ENCODE peak calls at places on chromosomes 16 and 17, in four cellular contexts. D is tibial artery, L is colonic mucosa, N is GM12878. K is an unnamed sample.

GRCh38 chr16:48881272-48881671 is 271.3 kb upstream of the N4BP1 start:
- DNase-seq in D (no peak), L (no peak), N (no peak), K (no peak)

GRCh38 chr16:81696959-81697293 is 82.2 kb upstream of the PLCG2 start:
- DNase-seq in L (no peak), D (no peak), N (no peak), K (no peak)

GRCh38 chr17:66331038-66331816 is 28.8 kb downstream of the PRKCA start:
- DNase-seq in L (no peak), D (no peak), N (no peak), K (no peak)

GRCh38 chr16:73231969-73232554 is 184.1 kb upstream of the ZFHX3 start:
- DNase-seq in D (no peak), L (no peak), N (no peak), K (no peak)

GRCh38 chr17:2634361-2634960 is 41.0 kb downstream of the PAFAH1B1 start:
- DNase-seq in L (peak), N (no peak), D (no peak), K (peak)

GRCh38 chr16:28182183-28182582 is 29.6 kb downstream of the XPO6 start:
- DNase-seq in L (no peak), N (no peak), D (no peak), K (no peak)

GRCh38 chr17:6509295-6509771 is 47.0 kb downstream of the PITPNM3 start:
- DNase-seq in L (peak), D (peak), N (no peak), K (no peak)

GRCh38 chr16:49834496-49835009 is 21.4 kb downstream of the ZNF423 start:
- DNase-seq in D (peak), L (peak), N (no peak), K (peak)

GRCh38 chr17:17766351-17767095 is 70.3 kb downstream of the SREBF1 start:
- DNase-seq in D (no peak), N (no peak), L (no peak), K (no peak)

GRCh38 chr17:44915321-44915726 is at the start of gene GFAP:
- DNase-seq in D (peak), L (no peak), N (no peak), K (no peak)

GRCh38 chr17:38673714-38674012 is 1.1 kb downstream of the EPOP start:
- DNase-seq in L (peak), N (no peak), D (no peak), K (no peak)

GRCh38 chr16:88803264-88803987 is at the start of gene CDT1:
- DNase-seq in L (peak), N (no peak), D (peak), K (peak)

DNA sequence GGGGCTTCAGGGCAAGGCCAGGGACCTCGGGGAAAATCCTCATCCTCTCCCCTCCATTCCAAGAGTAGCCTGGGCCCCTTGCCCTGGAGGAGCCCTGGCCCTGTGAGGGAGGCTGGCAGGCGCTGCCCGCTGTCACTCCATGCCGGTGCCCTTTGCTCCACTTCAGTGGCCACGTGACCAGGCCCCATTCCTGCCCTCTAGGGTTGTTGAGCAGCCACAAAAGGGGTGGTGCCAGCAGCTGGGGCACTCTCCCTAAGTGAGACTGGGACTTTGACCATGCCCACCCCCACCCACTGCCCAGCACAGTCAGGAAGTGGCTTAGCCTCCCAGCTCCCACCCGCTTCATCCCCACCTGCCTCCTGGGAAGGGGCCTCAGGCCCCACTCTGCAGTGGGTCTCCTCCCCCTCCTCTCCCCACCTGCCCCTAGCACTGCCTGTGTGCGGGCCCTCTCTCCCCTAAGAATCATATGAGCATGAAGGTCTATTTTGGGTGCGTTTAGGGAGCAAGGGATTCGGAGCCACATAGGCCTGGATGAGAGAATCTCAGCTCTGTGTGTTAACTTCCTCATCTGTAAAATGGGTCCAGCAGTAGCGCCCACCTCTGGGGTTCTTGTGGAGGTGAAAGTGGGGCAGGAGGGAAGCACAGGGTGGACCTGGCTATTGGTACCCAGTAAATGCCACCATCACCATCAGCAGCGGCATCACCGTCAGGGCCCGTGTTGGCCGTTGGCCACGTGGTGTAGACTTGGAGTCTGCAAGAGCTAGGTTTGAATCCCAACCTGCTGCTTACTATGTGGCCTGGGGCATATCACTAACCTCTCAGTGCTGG is 7.2 kb downstream of the PDK2 start:
- DNase-seq in L (peak), D (peak), N (no peak), K (peak)
- TF ChIP-seq CTCF in L (no peak), D (no peak), N (no peak), K (no peak)

GRCh38 chr16:68402748-68403040 is 45.6 kb downstream of the SMPD3 start:
- DNase-seq in L (no peak), D (no peak), N (no peak), K (no peak)

GRCh38 chr16:68404736-68405345 is 43.5 kb downstream of the SMPD3 start:
- DNase-seq in D (no peak), N (no peak), L (no peak), K (no peak)

GRCh38 chr16:68403177-68403576 is 45.1 kb downstream of the SMPD3 start:
- DNase-seq in L (no peak), D (no peak), N (no peak), K (no peak)

GRCh38 chr16:68401871-68402747 is 46.2 kb downstream of the SMPD3 start:
- DNase-seq in N (no peak), D (no peak), L (no peak), K (no peak)

GRCh38 chr16:68403704-68404103 is 44.6 kb downstream of the SMPD3 start:
- DNase-seq in L (no peak), D (no peak), N (no peak), K (no peak)
- H3K27ac ChIP-seq in L (no peak), D (no peak), N (no peak), K (no peak)

DNA sequence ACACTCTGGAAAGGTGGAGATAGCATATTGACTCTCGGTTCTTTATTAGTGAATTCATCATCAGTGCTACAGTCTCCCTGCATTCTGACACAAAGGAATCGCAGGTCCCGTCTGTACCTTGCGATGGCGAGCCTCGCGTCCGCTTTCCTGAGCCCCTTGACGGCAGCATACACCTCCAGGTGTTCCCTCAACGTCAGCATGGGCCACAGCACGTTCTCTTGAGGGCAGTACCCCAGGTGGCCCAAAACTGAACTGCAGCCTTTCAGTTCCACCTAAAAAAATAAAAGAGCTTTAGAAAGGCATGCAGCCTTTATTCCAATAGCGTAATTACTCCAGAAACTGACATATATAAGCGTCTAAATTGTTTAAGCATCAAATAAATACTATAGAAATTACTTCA is 24.2 kb upstream of the ABCA9 start:
- DNase-seq in L (no peak), N (no peak), D (no peak), K (no peak)
- TF ChIP-seq CTCF in L (no peak), N (no peak), D (no peak), K (peak)

GRCh38 chr17:64336760-64337413 is 53.8 kb downstream of the PECAM1 start:
- DNase-seq in L (no peak), N (no peak), D (no peak), K (no peak)

GRCh38 chr17:64331946-64332493 is 58.6 kb downstream of the PECAM1 start:
- DNase-seq in D (peak), N (no peak), L (no peak), K (no peak)

GRCh38 chr17:64332502-64332901 is 58.2 kb downstream of the PECAM1 start:
- DNase-seq in N (no peak), D (no peak), L (no peak), K (no peak)

GRCh38 chr17:64331366-64331765 is 59.3 kb downstream of the PECAM1 start:
- DNase-seq in L (no peak), D (no peak), N (no peak), K (no peak)

DNA sequence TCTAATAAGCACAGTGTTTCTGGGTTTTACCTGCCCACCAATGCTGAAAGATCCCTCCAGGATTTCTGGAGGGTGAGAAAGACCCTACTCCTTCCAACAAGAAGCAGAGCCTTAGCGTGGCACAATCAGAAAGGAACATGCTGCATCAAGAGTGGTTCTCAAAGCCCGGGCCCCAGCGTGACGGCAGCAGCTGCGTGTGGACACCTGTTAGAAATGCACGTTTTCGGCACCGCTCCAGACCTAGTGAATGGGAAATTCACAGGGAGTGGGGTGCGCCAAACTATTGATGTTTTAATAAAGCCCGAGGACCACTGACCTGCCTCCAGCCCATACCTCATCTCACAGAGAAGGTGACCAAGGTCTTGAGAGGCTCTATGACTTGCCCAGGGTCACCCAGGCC is 55.8 kb downstream of the PECAM1 start:
- DNase-seq in L (no peak), D (no peak), N (no peak), K (no peak)
- H3K27ac ChIP-seq in L (no peak), D (no peak), N (no peak), K (no peak)

GRCh38 chr17:35907691-35908090 is 22.9 kb downstream of the RDM1 start:
- DNase-seq in L (no peak), N (no peak), D (no peak), K (no peak)

GRCh38 chr17:35906559-35907265 is 23.9 kb downstream of the RDM1 start:
- DNase-seq in L (no peak), D (peak), N (no peak), K (no peak)

GRCh38 chr17:35909408-35909807 is 21.2 kb downstream of the RDM1 start:
- DNase-seq in N (no peak), L (no peak), D (no peak), K (no peak)

GRCh38 chr17:35903451-35903850 is 23.3 kb upstream of the CCL5 start:
- DNase-seq in L (no peak), D (peak), N (no peak), K (no peak)

DNA sequence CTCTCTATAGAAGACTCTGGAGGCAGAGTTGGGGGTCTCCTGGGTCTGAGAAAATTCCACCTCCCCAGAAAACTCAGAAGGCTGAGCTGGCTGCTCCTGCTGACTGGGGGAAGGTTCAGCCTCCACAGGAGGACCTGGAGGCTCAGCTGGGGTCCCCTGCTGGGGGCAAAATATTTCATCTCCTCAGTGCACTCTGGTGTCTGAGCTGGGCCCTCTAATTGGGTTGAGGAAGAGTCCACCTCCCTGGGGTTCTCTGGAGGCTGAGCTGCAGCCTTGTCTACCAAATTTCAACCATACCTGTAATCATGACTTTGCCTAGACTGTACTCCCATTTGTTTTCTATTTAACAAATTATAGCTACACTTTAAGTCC is 23.3 kb downstream of the RDM1 start:
- DNase-seq in D (peak), N (no peak), L (no peak), K (no peak)
- TF ChIP-seq CTCF in D (no peak), N (no peak), L (no peak), K (no peak)

GRCh38 chr16:4053663-4054479 is 62.4 kb downstream of the ADCY9 start:
- DNase-seq in N (no peak), L (peak), D (peak), K (peak)

GRCh38 chr16:4052096-4052495 is 64.1 kb downstream of the ADCY9 start:
- DNase-seq in L (no peak), N (no peak), D (no peak), K (no peak)

GRCh38 chr16:4049031-4049430 is 67.2 kb downstream of the ADCY9 start:
- DNase-seq in N (no peak), D (no peak), L (no peak), K (no peak)

GRCh38 chr16:4052801-4053662 is 63.2 kb downstream of the ADCY9 start:
- DNase-seq in L (peak), N (no peak), D (no peak), K (peak)

GRCh38 chr16:4051591-4051990 is 64.7 kb downstream of the ADCY9 start:
- DNase-seq in N (no peak), L (no peak), D (no peak), K (no peak)
- H3K27ac ChIP-seq in N (no peak), L (no peak), D (peak), K (no peak)